ENCODE peak calls at places on chromosomes 3 and 15, in four cellular contexts. A is neuronal stem cell, W is IMR-90, V is mesendoderm. F is an unnamed sample.

GRCh38 chr3:50204804-50205718 is at the start of gene SLC38A3:
- DNase-seq in A (peak), W (no peak), V (peak), F (no peak)

GRCh38 chr3:66441692-66442091 is 59.1 kb downstream of the LRIG1 start:
- DNase-seq in A (no peak), W (no peak), V (peak), F (no peak)

GRCh38 chr3:100184960-100185566 is 70.8 kb upstream of the FILIP1L start:
- DNase-seq in A (no peak), W (no peak), V (no peak), F (peak)

GRCh38 chr3:99128205-99128604 is 226.7 kb upstream of the DCBLD2 start:
- DNase-seq in A (no peak), W (peak), V (no peak), F (no peak)

GRCh38 chr15:70835415-70835814 is 18.5 kb downstream of the LARP6 start:
- DNase-seq in A (no peak), W (no peak), V (no peak), F (no peak)

GRCh38 chr3:8629151-8630021 is 15.2 kb downstream of the SSUH2 start:
- DNase-seq in A (no peak), W (peak), V (peak), F (peak)

GRCh38 chr15:99306694-99307338 is 55.5 kb downstream of the LRRC28 start:
- DNase-seq in A (peak), W (peak), V (no peak), F (peak)

GRCh38 chr3:117074833-117075232 is 365.3 kb downstream of the TUSC7 start:
- DNase-seq in A (no peak), W (peak), V (no peak), F (no peak)

GRCh38 chr15:90035095-90035834 is 34.1 kb downstream of the ZNF710 start:
- DNase-seq in A (no peak), W (peak), V (peak), F (peak)

GRCh38 chr3:35198857-35199256 is 440.5 kb upstream of the ARPP21 start:
- DNase-seq in A (no peak), W (no peak), V (no peak), F (no peak)

GRCh38 chr15:71679223-71680078 is 130.9 kb upstream of the NR2E3 start:
- DNase-seq in A (no peak), W (peak), V (peak), F (peak)

GRCh38 chr3:57972421-57973111 is 35.7 kb upstream of the FLNB start:
- DNase-seq in A (no peak), W (no peak), V (no peak), F (no peak)

GRCh38 chr3:152159328-152159727 is 109.4 kb upstream of the MBNL1 start:
- DNase-seq in A (no peak), W (peak), V (no peak), F (peak)

GRCh38 chr3:183317271-183317670 is 64.2 kb downstream of the B3GNT5 start:
- DNase-seq in A (no peak), W (no peak), V (no peak), F (no peak)

DNA sequence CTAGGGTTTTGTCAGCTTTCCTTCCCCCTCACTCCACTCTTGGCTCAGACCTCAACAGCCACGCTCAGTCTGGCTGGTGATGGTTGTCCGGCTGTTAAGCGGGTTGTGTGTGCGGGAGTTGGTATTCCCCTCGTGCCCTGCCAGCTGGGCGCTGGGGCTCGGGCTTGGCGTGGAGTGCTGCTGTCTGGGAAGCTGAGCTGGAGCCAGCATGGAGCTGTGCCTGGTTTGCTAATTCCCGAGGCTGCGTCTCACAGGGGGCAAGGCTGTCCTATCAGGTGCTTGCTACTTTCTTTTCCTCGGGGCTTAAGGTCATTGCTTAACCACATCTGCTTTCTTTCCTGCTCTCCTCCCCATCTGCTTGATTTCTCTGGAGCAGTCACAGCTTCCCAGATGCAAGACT is 29.9 kb downstream of the PDIA5 start:
- DNase-seq in A (no peak), W (peak), V (no peak), F (peak)
- H3K18ac ChIP-seq in A (peak), W (no peak), V (no peak), F (peak)

GRCh38 chr3:167976880-167977498 is 118.7 kb downstream of the GOLIM4 start:
- DNase-seq in A (no peak), W (no peak), V (no peak), F (no peak)

GRCh38 chr3:167978486-167978885 is 117.2 kb downstream of the GOLIM4 start:
- DNase-seq in A (no peak), W (no peak), V (no peak), F (no peak)

GRCh38 chr3:167978071-167978470 is 117.7 kb downstream of the GOLIM4 start:
- DNase-seq in A (no peak), W (no peak), V (peak), F (no peak)

GRCh38 chr3:167969554-167969953 is 126.2 kb downstream of the GOLIM4 start:
- DNase-seq in A (no peak), W (no peak), V (no peak), F (no peak)

GRCh38 chr3:167973046-167973445 is 122.7 kb downstream of the GOLIM4 start:
- DNase-seq in A (no peak), W (no peak), V (no peak), F (no peak)
- H3K4ac ChIP-seq in A (no peak), W (no peak), V (no peak), F (no peak)

DNA sequence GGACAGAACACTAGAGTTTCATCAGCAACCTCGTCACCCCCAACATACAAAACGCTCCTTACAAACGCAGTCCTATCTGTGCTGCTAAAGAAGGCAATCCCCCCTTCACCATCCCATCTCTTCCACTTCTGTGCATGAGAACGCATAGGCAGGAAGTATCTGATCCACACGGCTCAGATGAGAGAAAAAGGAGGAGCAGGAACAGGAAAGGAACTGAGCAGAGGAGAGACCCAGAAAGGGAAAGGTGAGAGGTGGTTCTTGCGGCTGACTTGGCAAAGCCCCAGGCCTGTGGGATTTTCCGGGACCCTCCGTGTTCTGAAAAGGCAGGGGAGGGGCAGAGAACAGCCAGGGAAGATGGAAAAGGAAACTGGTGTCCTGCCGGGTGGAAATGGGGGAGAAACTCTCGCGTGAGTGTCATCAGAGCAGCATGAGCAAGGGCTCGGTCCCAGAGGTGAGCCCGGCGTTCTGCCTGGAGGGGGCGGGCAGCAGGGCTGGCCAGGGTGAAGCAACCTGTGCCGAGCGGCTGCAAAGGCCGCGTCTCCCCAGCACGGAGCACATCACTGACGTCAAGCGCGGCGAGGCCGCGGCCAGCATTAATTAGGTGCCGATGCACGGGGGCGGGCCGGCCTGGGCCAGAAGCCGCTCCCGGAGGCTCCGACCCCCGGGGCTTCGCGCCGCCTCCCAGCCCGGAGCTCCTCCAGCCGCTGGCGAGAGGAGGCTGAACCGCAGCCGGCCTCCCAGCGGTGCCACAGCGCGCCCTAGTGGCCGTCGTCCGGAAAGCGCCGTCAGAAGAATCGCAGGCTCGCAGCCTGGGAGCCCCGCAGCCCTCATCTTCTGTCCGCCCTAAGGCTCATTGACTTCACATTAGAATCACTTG is 35.8 kb downstream of the CPN2 start:
- DNase-seq in A (peak), W (peak), V (peak), F (peak)
- H3K18ac ChIP-seq in A (peak), W (no peak), V (peak), F (peak)

GRCh38 chr15:26017665-26018064 is 154.5 kb upstream of the ATP10A start:
- DNase-seq in A (no peak), W (no peak), V (no peak), F (no peak)

GRCh38 chr15:26015516-26015915 is 152.4 kb upstream of the ATP10A start:
- DNase-seq in A (no peak), W (no peak), V (no peak), F (no peak)

GRCh38 chr15:26011916-26012315 is 148.8 kb upstream of the ATP10A start:
- DNase-seq in A (no peak), W (no peak), V (no peak), F (no peak)

DNA sequence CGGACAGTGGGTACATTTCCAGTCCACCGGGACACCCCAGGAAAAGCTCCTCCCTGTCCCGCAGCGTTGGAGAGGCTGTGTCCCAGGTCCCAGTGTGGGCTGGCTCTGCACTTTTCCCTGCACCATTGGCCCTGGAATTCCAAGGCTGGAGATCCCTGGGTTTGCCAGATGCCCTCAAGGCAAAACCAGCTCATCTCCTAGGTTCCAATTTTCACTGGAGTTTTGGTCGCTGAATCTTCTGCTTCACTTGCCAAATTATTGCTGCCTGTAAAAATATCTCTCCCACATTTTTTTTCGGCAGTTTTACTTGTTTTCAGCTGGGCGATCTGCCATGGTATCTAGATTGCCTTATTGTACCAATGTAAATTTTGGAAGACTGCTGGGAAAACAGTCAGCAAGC is 150.8 kb upstream of the ATP10A start:
- DNase-seq in A (no peak), W (no peak), V (peak), F (no peak)
- H3K4ac ChIP-seq in A (no peak), W (no peak), V (no peak), F (no peak)

GRCh38 chr3:194054941-194055340 is 81.0 kb upstream of the HES1 start:
- DNase-seq in A (no peak), W (no peak), V (peak), F (no peak)
- H3K18ac ChIP-seq in A (peak), W (no peak), V (peak), F (no peak)

GRCh38 chr3:184362668-184363540 is 1.4 kb downstream of the POLR2H start:
- DNase-seq in A (peak), W (peak), V (peak), F (peak)
- H3K4ac ChIP-seq in A (peak), W (peak), V (peak), F (peak)

GRCh38 chr15:88073386-88073681 is 183.2 kb downstream of the NTRK3 start:
- DNase-seq in A (no peak), W (no peak), V (peak), F (no peak)
- H3K18ac ChIP-seq in A (no peak), W (no peak), V (no peak), F (no peak)

GRCh38 chr3:36992806-36993325 is at the start of gene EPM2AIP1:
- DNase-seq in A (no peak), W (no peak), V (no peak), F (peak)
- H3K4ac ChIP-seq in A (no peak), W (peak), V (peak), F (peak)